ENCODE peak calls at places on chromosome 13, in five cellular contexts. G is NB4, I is stomach, U is IMR-90, J is endothelial cell of umbilical vein. Z is an unnamed sample.

GRCh38 chr13:37106642-37107041 is 1.2 kb upstream of the CSNK1A1L start:
- DNase-seq in G (no peak), I (no peak), U (peak), J (no peak), Z (no peak)

GRCh38 chr13:32783067-32783466 is 196.8 kb downstream of the PDS5B start:
- DNase-seq in G (peak), I (no peak), U (peak), J (no peak), Z (no peak)

GRCh38 chr13:50222569-50223332 is 207.5 kb downstream of the KCNRG start:
- DNase-seq in G (peak), I (peak), U (peak), J (no peak), Z (peak)

GRCh38 chr13:35964764-35965163 is 166.4 kb downstream of the DCLK1 start:
- DNase-seq in G (no peak), I (no peak), U (peak), J (peak), Z (peak)

GRCh38 chr13:32587014-32587773 is 942 bp downstream of the PDS5B start:
- DNase-seq in G (peak), I (peak), U (peak), J (peak), Z (peak)

GRCh38 chr13:73698859-73699258 is 435.3 kb downstream of the KLF12 start:
- DNase-seq in G (no peak), I (no peak), U (peak), J (no peak), Z (no peak)

GRCh38 chr13:38607136-38607535 is 79.7 kb upstream of the FREM2 start:
- DNase-seq in G (no peak), I (no peak), U (no peak), J (no peak), Z (no peak)

GRCh38 chr13:98240974-98241373 is 63.9 kb upstream of the RNF113B start:
- DNase-seq in G (no peak), I (no peak), U (no peak), J (no peak), Z (no peak)

GRCh38 chr13:27406178-27406939 is 18.1 kb upstream of the GTF3A start:
- DNase-seq in G (peak), I (no peak), U (peak), J (peak), Z (peak)

GRCh38 chr13:92842145-92842544 is 384.5 kb upstream of the GPC6 start:
- DNase-seq in G (no peak), I (no peak), U (peak), J (no peak), Z (no peak)

GRCh38 chr13:103066991-103067390 is 774 bp upstream of the SLC10A2 start:
- DNase-seq in G (no peak), I (no peak), U (no peak), J (no peak), Z (no peak)

GRCh38 chr13:43965446-43965845 is 85.7 kb downstream of the LACC1 start:
- DNase-seq in G (no peak), I (no peak), U (no peak), J (no peak), Z (no peak)

GRCh38 chr13:36294061-36294460 is 3.6 kb downstream of the CCDC169 start:
- DNase-seq in G (peak), I (no peak), U (no peak), J (no peak), Z (peak)

GRCh38 chr13:61695147-61695546 is 279.5 kb upstream of the PCDH20 start:
- DNase-seq in G (peak), I (no peak), U (no peak), J (no peak), Z (no peak)

GRCh38 chr13:49560270-49561063 is 24.9 kb downstream of the RCBTB1 start:
- DNase-seq in G (no peak), I (peak), U (peak), J (no peak), Z (peak)

GRCh38 chr13:71210861-71211260 is 656.1 kb downstream of the DACH1 start:
- DNase-seq in G (no peak), I (no peak), U (no peak), J (peak), Z (no peak)

GRCh38 chr13:98761126-98761978 is 8.9 kb upstream of the SLC15A1 start:
- DNase-seq in G (peak), I (peak), U (peak), J (no peak), Z (no peak)

GRCh38 chr13:93286047-93286446 is 59.4 kb downstream of the GPC6 start:
- DNase-seq in G (no peak), I (no peak), U (no peak), J (no peak), Z (no peak)

DNA sequence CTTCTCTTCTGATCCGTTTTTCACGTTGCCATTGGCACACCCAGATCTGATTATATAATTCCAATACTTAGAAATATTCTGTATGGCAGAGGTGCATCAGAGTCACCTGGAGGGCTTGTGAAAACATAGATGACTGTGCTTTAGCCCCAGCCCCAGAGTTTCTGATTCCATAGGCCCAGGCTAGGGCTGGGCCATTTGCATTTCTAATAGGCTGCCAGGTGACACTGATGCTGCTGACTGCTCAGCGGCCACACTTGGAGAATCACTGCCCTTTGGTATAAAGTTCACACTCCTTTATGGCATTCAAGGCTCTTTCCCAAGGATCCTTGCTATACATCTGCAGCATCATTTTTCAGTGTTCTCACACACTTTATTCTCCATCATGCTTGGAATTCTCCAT is 137.1 kb downstream of the AKAP11 start:
- DNase-seq in G (no peak), I (no peak), U (no peak), J (no peak), Z (no peak)
- TF ChIP-seq POLR2A in G (no peak), I (no peak), U (no peak), J (no peak), Z (no peak)

DNA sequence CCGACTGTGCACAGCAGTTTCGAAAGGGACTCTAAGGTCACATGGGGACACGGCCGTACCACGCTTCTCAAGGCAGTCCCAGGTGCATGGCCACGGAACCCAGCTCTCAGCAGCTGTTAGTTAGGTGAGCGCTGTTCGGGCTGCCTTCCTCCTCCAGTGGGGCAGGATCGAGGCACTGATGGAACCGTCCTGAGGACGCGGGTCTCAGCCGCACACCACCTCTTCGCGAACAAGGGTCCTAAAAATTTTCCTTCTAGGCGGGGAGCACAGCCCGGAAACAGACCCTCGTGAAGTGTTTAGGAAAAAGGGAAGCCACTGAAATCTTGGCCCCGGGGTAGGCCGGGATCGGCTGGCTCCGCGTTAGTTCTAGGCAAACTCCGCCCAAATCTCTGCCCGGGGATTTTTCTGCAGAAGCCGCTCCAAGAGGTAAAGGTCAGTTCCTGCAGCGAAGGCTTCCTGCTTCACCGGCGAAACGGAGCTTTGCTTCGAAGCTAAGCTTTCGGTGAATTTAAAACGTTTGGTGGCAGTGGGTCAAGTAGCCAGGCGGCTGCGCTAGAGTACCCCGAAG is 752 bp downstream of the GJB2 start:
- DNase-seq in G (peak), I (peak), U (no peak), J (no peak), Z (no peak)
- TF ChIP-seq POLR2A in G (no peak), I (no peak), U (no peak), J (no peak), Z (no peak)

GRCh38 chr13:100597253-100597652 is 8.7 kb upstream of the GGACT start:
- DNase-seq in G (no peak), I (no peak), U (peak), J (no peak), Z (no peak)

GRCh38 chr13:100601716-100602115 is 13.1 kb upstream of the GGACT start:
- DNase-seq in G (no peak), I (no peak), U (no peak), J (no peak), Z (no peak)

GRCh38 chr13:100602472-100603142 is 14.0 kb upstream of the GGACT start:
- DNase-seq in G (no peak), I (no peak), U (no peak), J (peak), Z (no peak)

GRCh38 chr13:100600461-100600860 is 11.9 kb upstream of the GGACT start:
- DNase-seq in G (no peak), I (no peak), U (no peak), J (no peak), Z (no peak)

GRCh38 chr13:100600915-100601314 is 12.3 kb upstream of the GGACT start:
- DNase-seq in G (no peak), I (no peak), U (no peak), J (no peak), Z (no peak)
- TF ChIP-seq POLR2A in G (no peak), I (no peak), U (no peak), J (no peak), Z (no peak)

GRCh38 chr13:46134494-46134893 is 29.7 kb upstream of the CPB2 start:
- DNase-seq in G (no peak), I (no peak), U (no peak), J (no peak), Z (no peak)

GRCh38 chr13:46137627-46138026 is 32.8 kb upstream of the CPB2 start:
- DNase-seq in G (no peak), I (no peak), U (no peak), J (no peak), Z (no peak)

GRCh38 chr13:46136688-46137087 is 31.9 kb upstream of the CPB2 start:
- DNase-seq in G (no peak), I (no peak), U (no peak), J (no peak), Z (no peak)

GRCh38 chr13:46132109-46132508 is 27.3 kb upstream of the CPB2 start:
- DNase-seq in G (no peak), I (no peak), U (no peak), J (no peak), Z (no peak)

GRCh38 chr13:46134961-46135522 is 30.2 kb upstream of the CPB2 start:
- DNase-seq in G (no peak), I (peak), U (peak), J (no peak), Z (peak)
- TF ChIP-seq POLR2A in G (no peak), I (no peak), U (no peak), J (no peak), Z (no peak)

DNA sequence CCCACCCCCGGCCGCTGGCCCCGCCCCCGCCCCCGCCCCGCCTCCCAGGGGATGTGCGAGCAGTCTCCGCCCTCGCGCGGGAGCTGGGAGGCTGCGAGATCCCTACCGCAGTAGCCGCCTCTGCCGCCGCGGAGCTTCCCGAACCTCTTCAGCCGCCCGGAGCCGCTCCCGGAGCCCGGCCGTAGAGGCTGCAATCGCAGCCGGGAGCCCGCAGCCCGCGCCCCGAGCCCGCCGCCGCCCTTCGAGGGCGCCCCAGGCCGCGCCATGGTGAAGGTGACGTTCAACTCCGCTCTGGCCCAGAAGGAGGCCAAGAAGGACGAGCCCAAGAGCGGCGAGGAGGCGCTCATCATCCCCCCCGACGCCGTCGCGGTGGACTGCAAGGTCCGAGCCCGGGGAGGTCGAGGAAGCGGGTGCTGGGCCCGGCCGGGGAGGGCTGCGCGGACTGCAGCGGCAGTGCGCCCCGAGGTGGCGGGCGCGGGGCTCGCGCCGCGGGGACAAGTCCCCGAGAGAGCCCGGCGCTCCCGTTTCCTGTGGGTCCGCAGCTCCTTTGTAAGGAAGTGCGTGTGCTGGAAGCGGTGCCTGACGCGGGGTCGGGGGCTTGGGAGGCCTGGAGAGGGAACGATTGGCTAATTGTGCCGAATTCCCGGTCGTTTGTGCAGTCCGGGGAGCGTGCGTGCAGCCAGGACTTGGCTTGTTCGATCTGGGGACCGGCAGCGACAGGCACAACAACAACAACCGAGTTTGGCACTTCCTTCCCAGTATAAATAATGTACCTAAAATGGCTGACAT is at the start of gene ITM2B:
- DNase-seq in G (peak), I (peak), U (peak), J (peak), Z (peak)
- TF ChIP-seq POLR2A in G (peak), I (no peak), U (peak), J (peak), Z (peak)

DNA sequence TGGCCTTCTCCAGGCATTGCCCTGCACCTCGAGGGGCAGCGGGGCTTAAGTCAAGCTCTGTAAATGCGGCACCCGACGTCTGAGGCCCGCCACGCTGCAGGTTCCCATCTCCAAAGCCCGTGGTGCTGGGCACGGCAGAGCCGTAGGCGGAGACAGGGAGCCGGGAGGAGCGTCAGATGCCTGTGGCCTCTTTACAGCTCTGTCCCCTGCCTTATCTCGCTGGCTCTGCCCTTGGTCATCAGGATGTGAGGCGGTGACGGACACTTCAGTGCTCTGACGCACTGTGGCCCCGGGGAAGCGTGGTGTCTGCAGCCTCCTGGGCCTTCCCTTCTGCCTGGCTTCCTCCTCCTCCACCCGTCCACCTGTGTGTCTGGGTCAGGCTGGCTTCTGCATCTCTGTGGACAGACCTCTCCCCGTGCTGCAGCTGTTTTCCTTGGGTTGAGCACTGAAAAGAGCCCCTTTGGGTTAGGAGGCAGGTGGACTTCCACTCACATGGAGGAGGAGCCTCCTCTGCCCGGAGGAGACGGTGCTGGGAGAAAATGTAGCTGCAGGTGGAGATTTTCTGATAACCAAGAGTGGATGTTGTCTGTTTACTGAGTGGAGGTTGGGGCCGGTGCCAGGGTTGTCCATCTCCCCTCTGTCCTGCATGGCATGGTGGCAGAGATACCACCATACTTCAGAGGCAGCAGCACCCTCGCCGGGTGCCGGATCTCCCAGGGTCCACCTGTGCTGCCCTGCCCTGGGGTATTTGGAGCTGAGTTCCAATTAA is 14.6 kb downstream of the MCF2L start:
- DNase-seq in G (no peak), I (no peak), U (no peak), J (no peak), Z (no peak)
- TF ChIP-seq POLR2A in G (no peak), I (no peak), U (no peak), J (no peak), Z (no peak)

GRCh38 chr13:20997301-20998061 is 63.9 kb downstream of the LATS2 start:
- DNase-seq in G (no peak), I (no peak), U (peak), J (peak), Z (no peak)
- TF ChIP-seq POLR2A in G (no peak), I (no peak), U (no peak), J (no peak), Z (no peak)

Z was measured in prostate gland.